ENCODE peak calls at places on chromosomes 13 and 19, in eight cellular contexts. One of them, this sample, is unnamed.

GRCh38 chr13:27770809-27771208 is 21.5 kb upstream of the GSX1 start:
- DNase-seq in CD8-positive, alpha-beta T cell: peak; percentile 20
- DNase-seq in Peyer's patch: peak; percentile 69
- DNase-seq in A673: peak; percentile 44
- DNase-seq in stomach: no peak
- DNase-seq in heart right ventricle: no peak
- DNase-seq in CD4-positive, alpha-beta memory T cell: no peak
- DNase-seq in aorta: no peak
- DNase-seq in this sample: no peak

GRCh38 chr13:33846306-33847062 is 28.5 kb downstream of the RFC3 start:
- DNase-seq in aorta: no peak
- DNase-seq in CD4-positive, alpha-beta memory T cell: no peak
- DNase-seq in Peyer's patch: no peak
- DNase-seq in stomach: no peak
- DNase-seq in heart right ventricle: no peak
- DNase-seq in A673: no peak
- DNase-seq in CD8-positive, alpha-beta T cell: no peak
- DNase-seq in this sample: no peak

GRCh38 chr19:31113250-31113685 is 236.0 kb downstream of the TSHZ3 start:
- DNase-seq in CD8-positive, alpha-beta T cell: no peak
- DNase-seq in stomach: no peak
- DNase-seq in Peyer's patch: no peak
- DNase-seq in CD4-positive, alpha-beta memory T cell: no peak
- DNase-seq in heart right ventricle: no peak
- DNase-seq in A673: no peak
- DNase-seq in aorta: no peak
- DNase-seq in this sample: peak; percentile 94

GRCh38 chr19:19531951-19532805 is 3.5 kb downstream of the YJEFN3 start:
- DNase-seq in Peyer's patch: peak; percentile 93
- DNase-seq in heart right ventricle: peak; percentile 90
- DNase-seq in CD8-positive, alpha-beta T cell: peak; percentile 89
- DNase-seq in aorta: peak; percentile 97
- DNase-seq in stomach: peak; percentile 92
- DNase-seq in A673: peak; percentile 84
- DNase-seq in CD4-positive, alpha-beta memory T cell: peak; percentile 79
- DNase-seq in this sample: peak; percentile 49

GRCh38 chr19:7395360-7395781 is 46.6 kb downstream of the ARHGEF18 start:
- DNase-seq in stomach: no peak
- DNase-seq in CD8-positive, alpha-beta T cell: peak; percentile 17
- DNase-seq in heart right ventricle: no peak
- DNase-seq in A673: no peak
- DNase-seq in Peyer's patch: no peak
- DNase-seq in aorta: no peak
- DNase-seq in CD4-positive, alpha-beta memory T cell: no peak
- DNase-seq in this sample: peak; percentile 26

GRCh38 chr13:33454844-33455256 is 169.3 kb upstream of the STARD13 start:
- DNase-seq in CD4-positive, alpha-beta memory T cell: no peak
- DNase-seq in stomach: no peak
- DNase-seq in Peyer's patch: no peak
- DNase-seq in A673: no peak
- DNase-seq in CD8-positive, alpha-beta T cell: no peak
- DNase-seq in aorta: no peak
- DNase-seq in heart right ventricle: no peak
- DNase-seq in this sample: no peak

GRCh38 chr13:61110804-61111203 is 304.8 kb downstream of the PCDH20 start:
- DNase-seq in heart right ventricle: no peak
- DNase-seq in CD4-positive, alpha-beta memory T cell: no peak
- DNase-seq in stomach: no peak
- DNase-seq in Peyer's patch: no peak
- DNase-seq in A673: peak; percentile 37
- DNase-seq in aorta: no peak
- DNase-seq in CD8-positive, alpha-beta T cell: no peak
- DNase-seq in this sample: no peak

GRCh38 chr19:18384775-18385174 is 1.2 kb upstream of the GDF15 start:
- DNase-seq in CD8-positive, alpha-beta T cell: no peak
- DNase-seq in aorta: no peak
- DNase-seq in Peyer's patch: no peak
- DNase-seq in CD4-positive, alpha-beta memory T cell: no peak
- DNase-seq in heart right ventricle: no peak
- DNase-seq in A673: no peak
- DNase-seq in stomach: no peak
- DNase-seq in this sample: no peak

GRCh38 chr19:39158646-39159260 is 33.2 kb downstream of the PAK4 start:
- DNase-seq in aorta: no peak
- DNase-seq in A673: no peak
- DNase-seq in stomach: no peak
- DNase-seq in Peyer's patch: no peak
- DNase-seq in CD8-positive, alpha-beta T cell: no peak
- DNase-seq in CD4-positive, alpha-beta memory T cell: no peak
- DNase-seq in heart right ventricle: no peak
- DNase-seq in this sample: no peak

GRCh38 chr13:112626761-112627160 is 38.8 kb upstream of the TUBGCP3 start:
- DNase-seq in aorta: no peak
- DNase-seq in CD8-positive, alpha-beta T cell: no peak
- DNase-seq in stomach: no peak
- DNase-seq in A673: no peak
- DNase-seq in heart right ventricle: no peak
- DNase-seq in Peyer's patch: no peak
- DNase-seq in CD4-positive, alpha-beta memory T cell: no peak
- DNase-seq in this sample: no peak

GRCh38 chr19:52034051-52034728 is 6.0 kb upstream of the ZNF614 start:
- DNase-seq in Peyer's patch: no peak
- DNase-seq in A673: peak; percentile 6
- DNase-seq in stomach: no peak
- DNase-seq in aorta: no peak
- DNase-seq in heart right ventricle: no peak
- DNase-seq in CD4-positive, alpha-beta memory T cell: no peak
- DNase-seq in CD8-positive, alpha-beta T cell: no peak
- DNase-seq in this sample: no peak

GRCh38 chr19:52028780-52029123 is 573 bp upstream of the ZNF614 start:
- DNase-seq in Peyer's patch: no peak
- DNase-seq in stomach: no peak
- DNase-seq in CD4-positive, alpha-beta memory T cell: no peak
- DNase-seq in A673: no peak
- DNase-seq in aorta: no peak
- DNase-seq in heart right ventricle: no peak
- DNase-seq in CD8-positive, alpha-beta T cell: no peak
- DNase-seq in this sample: no peak

DNA sequence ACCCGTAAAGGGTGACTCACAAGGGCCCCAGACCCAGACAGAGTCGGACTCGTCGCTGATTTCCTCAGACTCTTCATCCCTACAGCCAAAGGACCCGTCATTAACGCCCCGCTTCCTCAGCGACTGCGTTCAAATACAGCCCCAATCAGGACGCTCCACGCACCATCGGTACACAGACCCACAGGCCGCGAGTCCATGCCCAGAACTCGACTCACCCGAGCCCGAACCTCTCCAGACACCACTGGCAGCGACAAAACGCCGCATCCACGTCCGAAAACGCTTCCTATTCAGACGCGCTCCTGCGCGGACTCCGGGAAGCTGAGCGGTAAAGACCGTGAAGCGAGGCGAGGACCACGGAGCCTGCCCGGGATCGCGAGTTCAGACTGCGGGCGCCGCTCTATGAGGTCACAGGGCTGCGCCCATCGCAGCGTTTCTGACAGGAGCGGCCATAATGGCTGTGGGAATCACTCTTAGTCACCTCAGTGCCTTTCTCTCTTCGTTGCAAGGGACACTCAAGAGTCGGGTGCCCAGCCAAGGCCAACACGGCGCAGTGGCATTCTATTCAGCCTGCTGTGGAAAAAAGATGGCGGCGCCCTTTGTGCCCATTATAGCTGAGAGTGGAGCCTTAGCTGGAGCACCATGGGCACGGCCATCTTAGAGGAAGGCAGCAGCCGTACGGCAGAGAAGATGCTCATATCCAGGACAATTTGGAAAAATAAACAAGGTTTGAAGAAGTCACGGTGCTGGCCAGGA is at the start of gene ZNF614:
- DNase-seq in Peyer's patch: peak; percentile 94
- DNase-seq in A673: peak; percentile 89
- DNase-seq in CD4-positive, alpha-beta memory T cell: peak; percentile 89
- DNase-seq in CD8-positive, alpha-beta T cell: peak; percentile 88
- DNase-seq in heart right ventricle: peak; percentile 86
- DNase-seq in stomach: peak; percentile 87
- DNase-seq in aorta: peak; percentile 96
- DNase-seq in this sample: peak; percentile 92
- H3K9me3 ChIP-seq in Peyer's patch: peaks cover 4% of the 10 kb centered on the region
- H3K9me3 ChIP-seq in A673: peaks cover 57% of the 10 kb centered on the region
- H3K9me3 ChIP-seq in CD4-positive, alpha-beta memory T cell: peaks cover 42% of the 10 kb centered on the region
- H3K9me3 ChIP-seq in CD8-positive, alpha-beta T cell: peaks cover 22% of the 10 kb centered on the region
- H3K9me3 ChIP-seq in heart right ventricle: peaks cover 28% of the 10 kb centered on the region
- H3K9me3 ChIP-seq in stomach: peaks cover 73% of the 10 kb centered on the region
- H3K9me3 ChIP-seq in aorta: peaks cover 16% of the 10 kb centered on the region
- H3K9me3 ChIP-seq in this sample: peaks cover 11% of the 10 kb centered on the region

DNA sequence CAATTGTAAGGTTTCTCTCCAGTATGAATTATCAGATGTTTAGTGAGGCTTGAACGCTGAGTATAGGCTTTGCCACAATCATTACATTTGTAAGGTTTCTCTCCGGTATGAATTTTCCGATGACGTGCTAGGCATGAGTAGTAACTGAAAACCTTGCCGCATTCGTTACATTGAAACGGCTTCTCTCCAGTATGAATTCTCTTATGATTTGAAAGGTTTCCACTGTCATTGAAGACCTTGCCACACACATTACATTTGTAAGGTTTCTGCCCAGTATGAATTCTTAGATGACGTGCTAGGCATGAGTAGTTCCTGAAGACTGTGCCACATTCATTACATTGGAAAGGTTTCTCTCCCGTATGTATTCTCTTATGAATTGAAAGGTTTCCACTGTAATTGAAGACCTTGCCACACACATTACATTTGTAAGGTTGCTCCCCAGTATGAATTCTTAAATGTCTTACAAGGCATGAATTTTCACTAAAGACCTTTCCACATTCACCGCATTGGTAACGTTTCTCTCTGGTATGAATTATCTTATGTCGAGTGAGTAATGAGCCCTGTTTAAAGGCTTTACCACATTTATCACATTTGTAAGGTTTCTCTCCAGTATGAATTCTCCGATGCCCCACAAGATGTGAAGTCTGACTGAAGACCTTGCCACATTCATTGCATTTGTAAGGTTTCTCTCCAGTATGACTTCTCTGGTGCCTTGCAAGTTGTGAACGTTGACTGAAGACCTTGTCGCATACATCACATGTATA is 15.6 kb downstream of the ZNF836 start:
- DNase-seq in heart right ventricle: no peak
- DNase-seq in Peyer's patch: no peak
- DNase-seq in CD4-positive, alpha-beta memory T cell: no peak
- DNase-seq in CD8-positive, alpha-beta T cell: no peak
- DNase-seq in A673: no peak
- DNase-seq in stomach: no peak
- DNase-seq in aorta: no peak
- DNase-seq in this sample: no peak
- H3K9me3 ChIP-seq in heart right ventricle: peaks cover 36% of the 10 kb centered on the region
- H3K9me3 ChIP-seq in Peyer's patch: peaks cover 14% of the 10 kb centered on the region
- H3K9me3 ChIP-seq in CD4-positive, alpha-beta memory T cell: peaks cover 54% of the 10 kb centered on the region
- H3K9me3 ChIP-seq in CD8-positive, alpha-beta T cell: peaks cover 54% of the 10 kb centered on the region
- H3K9me3 ChIP-seq in A673: peaks cover 65% of the 10 kb centered on the region
- H3K9me3 ChIP-seq in stomach: peaks cover 99% of the 10 kb centered on the region
- H3K9me3 ChIP-seq in aorta: peaks cover 13% of the 10 kb centered on the region
- H3K9me3 ChIP-seq in this sample: peaks cover 33% of the 10 kb centered on the region

DNA sequence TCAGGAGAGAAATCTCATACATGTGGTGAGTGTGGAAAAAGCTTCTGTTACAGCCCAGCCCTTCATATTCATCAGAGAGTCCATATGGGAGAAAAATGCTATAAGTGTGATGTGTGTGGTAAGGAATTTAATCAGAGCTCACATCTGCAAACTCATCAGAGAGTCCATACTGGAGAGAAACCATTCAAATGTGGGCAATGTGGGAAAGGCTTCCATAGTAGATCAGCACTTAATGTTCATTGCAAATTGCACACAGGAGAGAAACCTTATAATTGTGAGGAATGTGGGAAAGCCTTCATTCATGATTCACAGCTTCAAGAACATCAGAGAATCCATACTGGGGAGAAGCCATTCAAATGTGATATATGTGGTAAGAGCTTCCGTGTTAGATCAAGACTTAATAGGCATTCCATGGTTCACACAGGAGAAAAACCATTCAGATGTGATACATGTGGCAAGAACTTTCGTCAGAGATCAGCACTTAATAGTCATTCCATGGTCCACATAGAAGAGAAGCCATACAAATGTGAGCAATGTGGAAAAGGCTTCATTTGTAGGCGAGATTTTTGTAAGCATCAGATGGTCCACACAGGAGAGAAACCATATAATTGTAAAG is 15.2 kb downstream of the ZNF221 start:
- DNase-seq in aorta: no peak
- DNase-seq in stomach: no peak
- DNase-seq in Peyer's patch: no peak
- DNase-seq in heart right ventricle: no peak
- DNase-seq in CD8-positive, alpha-beta T cell: no peak
- DNase-seq in A673: no peak
- DNase-seq in CD4-positive, alpha-beta memory T cell: no peak
- DNase-seq in this sample: no peak
- H3K9me3 ChIP-seq in aorta: peaks cover 47% of the 10 kb centered on the region
- H3K9me3 ChIP-seq in stomach: peaks cover 100% of the 10 kb centered on the region
- H3K9me3 ChIP-seq in Peyer's patch: peaks cover 20% of the 10 kb centered on the region
- H3K9me3 ChIP-seq in heart right ventricle: peaks cover 86% of the 10 kb centered on the region
- H3K9me3 ChIP-seq in CD8-positive, alpha-beta T cell: peaks cover 35% of the 10 kb centered on the region
- H3K9me3 ChIP-seq in A673: peaks cover 76% of the 10 kb centered on the region
- H3K9me3 ChIP-seq in CD4-positive, alpha-beta memory T cell: peaks cover 36% of the 10 kb centered on the region
- H3K9me3 ChIP-seq in this sample: peaks cover 65% of the 10 kb centered on the region

GRCh38 chr19:49222011-49222410 is 64.4 kb downstream of the TRPM4 start:
- DNase-seq in aorta: no peak
- DNase-seq in CD8-positive, alpha-beta T cell: no peak
- DNase-seq in A673: peak; percentile 81
- DNase-seq in heart right ventricle: no peak
- DNase-seq in stomach: no peak
- DNase-seq in CD4-positive, alpha-beta memory T cell: no peak
- DNase-seq in Peyer's patch: no peak
- DNase-seq in this sample: no peak

GRCh38 chr19:49217382-49217781 is 59.8 kb downstream of the TRPM4 start:
- DNase-seq in CD4-positive, alpha-beta memory T cell: no peak
- DNase-seq in heart right ventricle: peak; percentile 50
- DNase-seq in stomach: no peak
- DNase-seq in aorta: no peak
- DNase-seq in Peyer's patch: no peak
- DNase-seq in A673: no peak
- DNase-seq in CD8-positive, alpha-beta T cell: no peak
- DNase-seq in this sample: peak; percentile 27

GRCh38 chr19:49224856-49225255 is 67.3 kb downstream of the TRPM4 start:
- DNase-seq in heart right ventricle: peak; percentile 31
- DNase-seq in CD8-positive, alpha-beta T cell: no peak
- DNase-seq in aorta: no peak
- DNase-seq in Peyer's patch: peak; percentile 78
- DNase-seq in CD4-positive, alpha-beta memory T cell: no peak
- DNase-seq in A673: peak; percentile 91
- DNase-seq in stomach: peak; percentile 71
- DNase-seq in this sample: peak; percentile 82

GRCh38 chr19:49223472-49223871 is 65.9 kb downstream of the TRPM4 start:
- DNase-seq in A673: no peak
- DNase-seq in stomach: no peak
- DNase-seq in aorta: no peak
- DNase-seq in Peyer's patch: no peak
- DNase-seq in CD4-positive, alpha-beta memory T cell: no peak
- DNase-seq in heart right ventricle: no peak
- DNase-seq in CD8-positive, alpha-beta T cell: no peak
- DNase-seq in this sample: no peak

DNA sequence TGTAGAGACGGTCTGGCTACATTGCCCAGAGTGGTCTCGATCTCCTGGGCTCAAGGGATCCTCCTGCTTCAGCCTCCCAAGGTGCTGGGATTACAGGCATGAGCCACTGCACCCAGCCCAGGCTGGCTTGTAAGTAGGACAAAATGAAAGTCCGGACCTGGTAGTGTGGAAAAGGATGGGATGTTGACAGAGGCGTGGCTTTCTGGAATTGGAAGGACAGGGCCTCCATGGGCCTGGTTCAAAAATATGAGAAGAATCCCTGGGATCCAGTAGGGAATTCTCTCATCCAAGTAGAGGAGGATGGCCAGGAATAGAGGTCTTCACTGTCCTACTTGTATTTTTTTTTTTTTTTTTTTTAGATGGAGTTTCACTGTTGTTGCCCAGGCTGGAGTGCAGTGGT is 64.9 kb downstream of the TRPM4 start:
- DNase-seq in A673: no peak
- DNase-seq in Peyer's patch: no peak
- DNase-seq in stomach: no peak
- DNase-seq in aorta: no peak
- DNase-seq in CD8-positive, alpha-beta T cell: no peak
- DNase-seq in heart right ventricle: no peak
- DNase-seq in CD4-positive, alpha-beta memory T cell: no peak
- DNase-seq in this sample: no peak
- H3K9me3 ChIP-seq in A673: no peaks in the 10 kb centered on the region
- H3K9me3 ChIP-seq in Peyer's patch: no peaks in the 10 kb centered on the region
- H3K9me3 ChIP-seq in stomach: no peaks in the 10 kb centered on the region
- H3K9me3 ChIP-seq in aorta: no peaks in the 10 kb centered on the region
- H3K9me3 ChIP-seq in CD8-positive, alpha-beta T cell: no peaks in the 10 kb centered on the region
- H3K9me3 ChIP-seq in heart right ventricle: no peaks in the 10 kb centered on the region
- H3K9me3 ChIP-seq in CD4-positive, alpha-beta memory T cell: no peaks in the 10 kb centered on the region
- H3K9me3 ChIP-seq in this sample: no peaks in the 10 kb centered on the region

This sample was measured in SJSA1.